ENCODE peak calls at places on chromosomes 13 and 19, in eight cellular contexts. A is heart left ventricle; O is tibial artery; G is neural progenitor cell; W is activated CD8-positive, alpha-beta T cell treated with anti-CD3 and anti-CD28 coated beads for 36 hours; U is tibial nerve; Y is mammary epithelial cell; B is astrocyte of the spinal cord. I is an unnamed sample.

GRCh38 chr19:13717194-13717643 is 47.1 kb upstream of the MRI1 start:
- DNase-seq in U (no peak), W (no peak), A (no peak), Y (no peak), G (no peak), B (no peak), O (no peak), I (peak)

GRCh38 chr13:92355213-92355612 is 871.4 kb upstream of the GPC6 start:
- DNase-seq in G (peak), A (no peak), U (no peak), W (no peak), O (no peak), B (peak), Y (no peak), I (no peak)

GRCh38 chr19:46503848-46504453 is 8.3 kb upstream of the PNMA8B start:
- DNase-seq in G (peak), A (no peak), W (no peak), B (no peak), Y (no peak), O (no peak), U (no peak), I (no peak)

GRCh38 chr19:7292950-7293794 is 1.0 kb downstream of the INSR start:
- DNase-seq in W (peak), A (peak), U (no peak), G (peak), B (no peak), O (peak), Y (no peak), I (no peak)

GRCh38 chr19:33462112-33462726 is 59.4 kb downstream of the PEPD start:
- DNase-seq in Y (no peak), B (no peak), U (no peak), G (no peak), W (no peak), O (peak), A (no peak), I (no peak)

GRCh38 chr19:12985049-12985776 is 10.1 kb upstream of the NFIX start:
- DNase-seq in B (peak), A (peak), Y (peak), O (peak), W (peak), G (peak), U (peak), I (peak)

GRCh38 chr13:97182065-97182890 is 39.9 kb upstream of the MBNL2 start:
- DNase-seq in Y (no peak), O (no peak), U (no peak), G (no peak), B (no peak), W (no peak), A (no peak), I (no peak)

GRCh38 chr19:16070366-16070990 is 5.8 kb upstream of the TPM4 start:
- DNase-seq in W (peak), B (no peak), U (no peak), O (peak), Y (peak), G (no peak), A (peak), I (no peak)

GRCh38 chr19:35291259-35291658 is 702 bp upstream of the MAG start:
- DNase-seq in U (no peak), O (no peak), A (no peak), B (no peak), Y (no peak), W (no peak), G (no peak), I (no peak)

GRCh38 chr19:39506944-39507714 is 7.8 kb upstream of the SELENOV start:
- DNase-seq in B (peak), G (peak), U (no peak), A (no peak), Y (peak), W (peak), O (no peak), I (no peak)

GRCh38 chr13:50535050-50535449 is 308.4 kb downstream of the DLEU7 start:
- DNase-seq in O (no peak), A (no peak), U (no peak), W (no peak), B (no peak), G (no peak), Y (no peak), I (no peak)

GRCh38 chr19:53813996-53814395 is 10.1 kb downstream of the NLRP12 start:
- DNase-seq in A (no peak), B (no peak), O (no peak), G (no peak), W (no peak), Y (peak), U (no peak), I (peak)

GRCh38 chr13:105353654-105354053 is 1181.8 kb downstream of the EFNB2 start:
- DNase-seq in U (no peak), A (no peak), B (no peak), O (no peak), W (no peak), Y (no peak), G (no peak), I (no peak)

GRCh38 chr13:48069573-48069972 is 25.3 kb downstream of the MED4 start:
- DNase-seq in B (no peak), O (no peak), U (no peak), G (no peak), A (no peak), W (no peak), Y (no peak), I (no peak)

GRCh38 chr19:3591876-3592613 is 6.8 kb downstream of the GIPC3 start:
- DNase-seq in Y (no peak), B (no peak), G (no peak), O (no peak), U (no peak), A (peak), W (no peak), I (no peak)

GRCh38 chr13:47216176-47216822 is 319.4 kb upstream of the HTR2A start:
- DNase-seq in U (no peak), A (no peak), O (no peak), W (no peak), Y (peak), G (no peak), B (no peak), I (peak)

GRCh38 chr19:38265213-38265861 is 964 bp downstream of the SPINT2 start:
- DNase-seq in A (no peak), U (no peak), W (no peak), B (no peak), G (no peak), O (no peak), Y (peak), I (no peak)

GRCh38 chr19:48351341-48351752 is 12.4 kb downstream of the TMEM143 start:
- DNase-seq in W (peak), U (peak), O (peak), A (peak), G (peak), Y (peak), B (peak), I (peak)
- TF ChIP-seq CTCF in W (peak), U (peak), O (peak), A (peak), G (peak), Y (peak), B (peak), I (peak)

DNA sequence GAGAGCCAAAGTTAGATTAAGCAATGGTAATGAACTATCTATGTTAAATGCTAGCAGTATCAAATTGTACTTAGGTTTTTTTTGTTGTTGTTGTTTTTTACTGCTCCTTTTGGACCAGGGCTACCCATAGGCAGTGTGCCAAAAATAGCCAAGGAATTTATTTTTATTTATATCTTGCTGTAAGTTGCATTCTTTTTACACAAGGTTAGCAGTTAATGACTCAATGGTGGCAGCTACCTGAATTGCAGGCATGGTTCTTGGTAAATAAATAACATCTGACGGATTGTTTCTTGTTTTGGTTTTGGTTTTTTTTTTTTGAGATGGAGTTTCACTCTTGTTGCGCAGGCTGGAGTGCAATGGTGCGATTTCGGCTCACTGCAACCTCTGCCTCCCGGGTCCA is 194.8 kb upstream of the TSC22D1 start:
- DNase-seq in Y (no peak), U (no peak), A (no peak), O (no peak), B (no peak), G (no peak), W (no peak), I (no peak)
- TF ChIP-seq CTCF in Y (no peak), U (no peak), A (no peak), O (no peak), B (no peak), G (no peak), W (no peak), I (no peak)

GRCh38 chr13:31793246-31793645 is 53.9 kb downstream of the RXFP2 start:
- DNase-seq in A (no peak), B (peak), G (no peak), O (no peak), W (no peak), U (no peak), Y (peak), I (no peak)

GRCh38 chr13:31801088-31801487 is 61.8 kb downstream of the RXFP2 start:
- DNase-seq in O (no peak), A (no peak), G (no peak), Y (no peak), W (no peak), U (no peak), B (no peak), I (no peak)

GRCh38 chr13:31797154-31797775 is 57.9 kb downstream of the RXFP2 start:
- DNase-seq in O (no peak), G (peak), B (peak), Y (peak), W (no peak), A (no peak), U (no peak), I (peak)

GRCh38 chr13:31794452-31794851 is 55.1 kb downstream of the RXFP2 start:
- DNase-seq in G (no peak), Y (no peak), O (peak), W (no peak), B (no peak), U (no peak), A (no peak), I (no peak)

DNA sequence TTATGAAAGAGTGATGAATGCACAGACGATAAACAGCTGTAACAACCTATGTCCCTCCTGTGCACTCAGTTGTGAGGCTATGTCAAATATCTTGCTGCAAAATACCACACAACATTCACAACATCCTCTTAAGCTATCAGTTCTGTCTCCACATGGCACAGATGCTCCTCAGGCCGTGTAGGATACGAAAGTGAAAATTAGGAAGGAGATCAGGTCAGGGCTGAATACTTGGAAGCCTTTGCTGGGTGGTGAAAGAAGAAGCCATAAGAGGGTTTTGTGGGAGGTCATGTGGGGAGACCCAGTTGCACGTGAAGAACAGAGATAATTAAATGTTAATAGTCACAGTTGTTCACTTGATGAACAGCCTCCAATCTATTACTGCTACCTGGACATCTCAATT is 58.9 kb downstream of the RXFP2 start:
- DNase-seq in W (no peak), O (no peak), Y (no peak), A (no peak), G (no peak), U (no peak), B (no peak), I (no peak)
- TF ChIP-seq CTCF in W (no peak), O (no peak), Y (no peak), A (no peak), G (no peak), U (no peak), B (no peak), I (no peak)

DNA sequence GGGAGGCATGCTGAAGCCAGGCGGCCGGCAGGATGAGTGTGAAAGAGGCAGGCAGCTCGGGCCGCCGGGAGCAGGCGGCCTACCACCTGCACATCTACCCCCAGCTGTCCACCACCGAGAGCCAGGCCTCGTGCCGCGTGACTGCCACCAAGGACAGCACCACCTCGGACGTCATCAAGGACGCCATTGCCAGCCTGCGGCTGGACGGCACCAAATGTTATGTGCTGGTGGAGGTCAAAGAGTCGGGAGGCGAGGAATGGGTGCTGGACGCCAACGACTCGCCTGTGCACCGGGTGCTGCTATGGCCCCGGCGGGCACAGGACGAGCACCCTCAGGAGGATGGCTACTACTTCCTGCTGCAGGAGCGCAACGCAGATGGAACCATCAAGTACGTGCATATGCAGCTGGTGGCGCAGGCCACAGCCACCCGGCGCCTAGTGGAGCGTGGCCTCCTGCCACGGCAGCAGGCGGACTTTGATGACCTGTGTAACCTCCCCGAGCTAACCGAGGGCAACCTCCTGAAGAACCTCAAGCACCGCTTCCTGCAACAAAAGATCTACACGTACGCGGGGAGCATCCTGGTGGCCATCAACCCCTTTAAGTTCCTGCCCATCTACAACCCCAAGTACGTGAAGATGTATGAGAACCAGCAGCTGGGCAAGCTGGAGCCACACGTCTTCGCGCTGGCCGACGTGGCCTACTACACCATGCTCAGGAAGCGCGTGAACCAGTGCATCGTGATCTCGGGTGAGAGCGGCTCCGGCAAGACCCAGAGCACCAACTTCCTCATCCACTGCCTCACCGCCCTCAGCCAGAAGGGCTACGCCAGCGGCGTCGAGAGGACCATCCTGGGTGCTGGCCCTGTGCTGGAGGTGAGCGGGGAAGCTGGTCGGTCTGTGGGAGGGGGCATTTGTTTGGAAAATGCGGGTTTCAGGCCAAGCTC is 26.4 kb downstream of the MYO9B start:
- DNase-seq in W (no peak), B (no peak), U (no peak), G (no peak), Y (no peak), O (no peak), A (no peak), I (no peak)
- TF ChIP-seq CTCF in W (no peak), B (no peak), U (no peak), G (no peak), Y (no peak), O (no peak), A (no peak), I (no peak)

GRCh38 chr19:18999896-19000620 is 33.3 kb downstream of the SUGP2 start:
- DNase-seq in O (no peak), U (no peak), G (peak), Y (no peak), W (no peak), A (no peak), B (no peak), I (no peak)
- TF ChIP-seq CTCF in O (no peak), U (no peak), G (peak), Y (peak), W (no peak), A (no peak), B (peak), I (peak)

GRCh38 chr13:102726430-102726829 is 31.6 kb upstream of the METTL21C start:
- DNase-seq in B (peak), G (no peak), O (no peak), A (no peak), Y (peak), W (peak), U (no peak), I (no peak)
- TF ChIP-seq CTCF in B (no peak), G (no peak), O (no peak), A (no peak), Y (peak), W (no peak), U (no peak), I (peak)

DNA sequence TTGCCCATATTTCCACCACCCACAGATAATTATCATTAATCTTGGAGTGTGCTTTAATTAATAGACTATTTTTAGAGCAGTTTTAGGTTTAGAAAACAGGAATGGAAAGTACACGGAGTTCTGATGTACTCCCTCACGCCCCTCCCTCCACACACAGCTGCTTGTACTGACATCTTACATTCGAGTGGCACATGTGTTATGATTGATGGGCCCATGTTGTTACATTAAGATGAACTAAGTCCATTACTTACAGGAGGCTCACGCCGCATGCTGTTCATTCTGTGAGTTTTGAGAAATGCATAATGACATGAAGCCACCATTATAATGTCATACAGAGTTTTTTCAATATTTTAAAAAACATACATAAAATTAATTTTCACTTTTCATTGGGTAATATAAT is 1.2 kb upstream of the SPATA13 start:
- DNase-seq in U (no peak), O (no peak), W (no peak), Y (no peak), A (no peak), B (no peak), G (no peak), I (no peak)
- TF ChIP-seq CTCF in U (no peak), O (no peak), W (no peak), Y (no peak), A (no peak), B (no peak), G (no peak), I (no peak)

GRCh38 chr19:21164541-21164940 is 22.7 kb downstream of the ZNF431 start:
- DNase-seq in Y (no peak), W (no peak), O (no peak), G (no peak), U (no peak), A (no peak), B (no peak), I (no peak)

GRCh38 chr19:21158523-21159135 is 16.8 kb downstream of the ZNF431 start:
- DNase-seq in A (no peak), U (no peak), O (no peak), G (no peak), Y (peak), B (peak), W (no peak), I (peak)
- TF ChIP-seq CTCF in A (no peak), U (no peak), O (no peak), G (no peak), Y (no peak), B (no peak), W (no peak), I (no peak)